ENCODE peak calls at places on chromosomes 12 and 14, in ten cellular contexts. T, P, D, N, U, J, S, B, W and L are unnamed samples. For H3K27me3, the result is how much of the 10 kb centered on the place peaks cover.

GRCh38 chr14:51554953-51555352 is 96.8 kb upstream of the FRMD6 start:
- DNase-seq in T (no peak), P (no peak), D (no peak), N (peak), U (no peak), J (peak), S (no peak), B (no peak), W (no peak), L (no peak)

GRCh38 chr14:76918176-76918750 is 92.1 kb downstream of the LRRC74A start:
- DNase-seq in T (peak), P (peak), D (no peak), N (peak), U (no peak), J (peak), S (peak), B (peak), W (no peak), L (no peak)

GRCh38 chr14:49861581-49861922 is 9.0 kb upstream of the NEMF start:
- DNase-seq in T (peak), P (peak), D (peak), N (peak), U (peak), J (peak), S (peak), B (peak), W (peak), L (peak)

GRCh38 chr12:51910691-51911090 is 3.4 kb downstream of the ACVRL1 start:
- DNase-seq in T (no peak), P (no peak), D (no peak), N (no peak), U (no peak), J (no peak), S (no peak), B (no peak), W (no peak), L (no peak)

GRCh38 chr12:87756111-87756510 is 273.1 kb downstream of the C12orf50 start:
- DNase-seq in T (no peak), P (no peak), D (no peak), N (peak), U (no peak), J (peak), S (no peak), B (no peak), W (no peak), L (no peak)

GRCh38 chr12:106915635-106916026 is 40.1 kb upstream of the TMEM263 start:
- DNase-seq in T (no peak), P (no peak), D (no peak), N (no peak), U (no peak), J (no peak), S (no peak), B (no peak), W (no peak), L (no peak)

GRCh38 chr12:4584281-4584680 is 22.3 kb downstream of the DYRK4 start:
- DNase-seq in T (no peak), P (no peak), D (no peak), N (no peak), U (no peak), J (no peak), S (no peak), B (no peak), W (no peak), L (no peak)

GRCh38 chr12:113683566-113683965 is 211.9 kb upstream of the LHX5 start:
- DNase-seq in T (no peak), P (no peak), D (no peak), N (no peak), U (no peak), J (no peak), S (no peak), B (no peak), W (no peak), L (no peak)

GRCh38 chr14:92546347-92547053 is 32.9 kb downstream of the RIN3 start:
- DNase-seq in T (no peak), P (no peak), D (no peak), N (peak), U (peak), J (peak), S (no peak), B (no peak), W (no peak), L (no peak)

GRCh38 chr12:16523570-16524331 is 82.2 kb downstream of the LMO3 start:
- DNase-seq in T (no peak), P (no peak), D (no peak), N (peak), U (no peak), J (peak), S (no peak), B (no peak), W (no peak), L (no peak)

GRCh38 chr12:111964935-111965334 is 48.0 kb downstream of the TMEM116 start:
- DNase-seq in T (no peak), P (no peak), D (no peak), N (no peak), U (no peak), J (no peak), S (no peak), B (no peak), W (no peak), L (no peak)

GRCh38 chr14:95464103-95464502 is 52.3 kb downstream of the SYNE3 start:
- DNase-seq in T (no peak), P (no peak), D (no peak), N (no peak), U (no peak), J (no peak), S (no peak), B (no peak), W (no peak), L (no peak)

GRCh38 chr12:20798561-20798960 is 11.9 kb upstream of the SLCO1B3 start:
- DNase-seq in T (no peak), P (no peak), D (no peak), N (peak), U (no peak), J (no peak), S (no peak), B (no peak), W (no peak), L (no peak)

GRCh38 chr12:57584050-57584449 is 6.9 kb upstream of the PIP4K2C start:
- DNase-seq in T (no peak), P (no peak), D (no peak), N (no peak), U (no peak), J (no peak), S (no peak), B (no peak), W (no peak), L (no peak)
- H3K27me3 ChIP-seq in T (under half), P (under half), D (under half), N (under half), U (under half), J (under half), S (under half), B (under half), W (under half), L (under half)

GRCh38 chr14:104316121-104316722 is 177.8 kb downstream of the KIF26A start:
- DNase-seq in T (no peak), P (peak), D (no peak), N (no peak), U (peak), J (no peak), S (no peak), B (no peak), W (no peak), L (no peak)
- H3K27me3 ChIP-seq in T (under half), P (under half), D (under half), N (under half), U (under half), J (under half), S (under half), B (under half), W (under half), L (under half)

GRCh38 chr14:36339817-36340216 is 19.4 kb upstream of the MBIP start:
- DNase-seq in T (no peak), P (no peak), D (no peak), N (no peak), U (no peak), J (no peak), S (no peak), B (no peak), W (no peak), L (no peak)

GRCh38 chr14:36346052-36346451 is 25.6 kb upstream of the MBIP start:
- DNase-seq in T (no peak), P (no peak), D (no peak), N (no peak), U (no peak), J (no peak), S (no peak), B (no peak), W (no peak), L (no peak)

GRCh38 chr14:36340276-36340890 is 19.9 kb upstream of the MBIP start:
- DNase-seq in T (no peak), P (no peak), D (no peak), N (no peak), U (no peak), J (no peak), S (no peak), B (no peak), W (no peak), L (no peak)

GRCh38 chr14:36344211-36344610 is 23.8 kb upstream of the MBIP start:
- DNase-seq in T (no peak), P (no peak), D (no peak), N (peak), U (no peak), J (peak), S (no peak), B (no peak), W (no peak), L (no peak)
- H3K27me3 ChIP-seq in T (under half), P (under half), D (under half), N (under half), U (under half), J (under half), S (under half), B (under half), W (under half), L (under half)

DNA sequence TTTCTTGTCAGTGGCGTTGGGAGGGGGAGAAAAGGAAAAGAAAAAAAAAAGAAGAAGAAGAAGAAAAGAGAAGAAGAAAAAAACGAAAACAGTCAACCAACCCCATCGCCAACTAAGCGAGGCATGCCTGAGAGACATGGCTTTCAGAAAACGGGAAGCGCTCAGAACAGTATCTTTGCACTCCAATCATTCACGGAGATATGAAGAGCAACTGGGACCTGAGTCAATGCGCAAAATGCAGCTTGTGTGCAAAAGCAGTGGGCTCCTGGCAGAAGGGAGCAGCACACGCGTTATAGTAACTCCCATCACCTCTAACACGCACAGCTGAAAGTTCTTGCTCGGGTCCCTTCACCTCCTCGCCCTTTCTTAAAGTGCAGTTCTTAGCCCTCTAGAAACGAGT is 1.9 kb downstream of the ASCL1 start:
- DNase-seq in T (no peak), P (no peak), D (no peak), N (no peak), U (no peak), J (no peak), S (no peak), B (no peak), W (no peak), L (no peak)
- H3K27me3 ChIP-seq in T (under half), P (half or more), D (half or more), N (half or more), U (half or more), J (half or more), S (under half), B (half or more), W (under half), L (under half)

GRCh38 chr14:31556191-31556590 is 5.0 kb upstream of the NUBPL start:
- DNase-seq in T (no peak), P (no peak), D (no peak), N (no peak), U (no peak), J (no peak), S (no peak), B (no peak), W (no peak), L (no peak)

GRCh38 chr14:31545328-31545727 is 15.9 kb upstream of the NUBPL start:
- DNase-seq in T (no peak), P (no peak), D (no peak), N (no peak), U (no peak), J (no peak), S (no peak), B (no peak), W (no peak), L (no peak)

GRCh38 chr14:31549817-31550216 is 11.4 kb upstream of the NUBPL start:
- DNase-seq in T (no peak), P (no peak), D (no peak), N (no peak), U (no peak), J (no peak), S (no peak), B (no peak), W (no peak), L (no peak)

DNA sequence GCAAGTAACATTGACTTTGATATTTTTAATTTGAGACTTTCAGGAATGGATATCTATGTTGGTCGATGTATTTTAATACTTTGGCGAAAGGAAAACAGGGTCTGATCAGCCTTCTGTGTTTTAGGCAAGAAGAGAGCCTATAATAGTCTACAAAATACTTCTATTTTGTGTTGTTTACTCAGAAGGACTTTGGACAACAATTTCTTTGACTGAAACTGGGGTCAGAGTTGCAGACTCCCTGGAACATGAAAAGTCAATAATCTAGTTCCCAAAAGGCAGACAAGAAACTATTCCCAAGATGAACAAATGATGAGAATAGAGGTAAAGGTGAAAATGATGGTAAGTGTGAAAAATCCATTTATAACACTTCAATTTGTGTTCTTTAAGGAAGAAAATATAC is 10.6 kb upstream of the NUBPL start:
- DNase-seq in T (no peak), P (no peak), D (no peak), N (no peak), U (no peak), J (no peak), S (no peak), B (no peak), W (no peak), L (no peak)
- H3K27me3 ChIP-seq in T (under half), P (under half), D (under half), N (under half), U (under half), J (under half), S (under half), B (under half), W (under half), L (under half)

DNA sequence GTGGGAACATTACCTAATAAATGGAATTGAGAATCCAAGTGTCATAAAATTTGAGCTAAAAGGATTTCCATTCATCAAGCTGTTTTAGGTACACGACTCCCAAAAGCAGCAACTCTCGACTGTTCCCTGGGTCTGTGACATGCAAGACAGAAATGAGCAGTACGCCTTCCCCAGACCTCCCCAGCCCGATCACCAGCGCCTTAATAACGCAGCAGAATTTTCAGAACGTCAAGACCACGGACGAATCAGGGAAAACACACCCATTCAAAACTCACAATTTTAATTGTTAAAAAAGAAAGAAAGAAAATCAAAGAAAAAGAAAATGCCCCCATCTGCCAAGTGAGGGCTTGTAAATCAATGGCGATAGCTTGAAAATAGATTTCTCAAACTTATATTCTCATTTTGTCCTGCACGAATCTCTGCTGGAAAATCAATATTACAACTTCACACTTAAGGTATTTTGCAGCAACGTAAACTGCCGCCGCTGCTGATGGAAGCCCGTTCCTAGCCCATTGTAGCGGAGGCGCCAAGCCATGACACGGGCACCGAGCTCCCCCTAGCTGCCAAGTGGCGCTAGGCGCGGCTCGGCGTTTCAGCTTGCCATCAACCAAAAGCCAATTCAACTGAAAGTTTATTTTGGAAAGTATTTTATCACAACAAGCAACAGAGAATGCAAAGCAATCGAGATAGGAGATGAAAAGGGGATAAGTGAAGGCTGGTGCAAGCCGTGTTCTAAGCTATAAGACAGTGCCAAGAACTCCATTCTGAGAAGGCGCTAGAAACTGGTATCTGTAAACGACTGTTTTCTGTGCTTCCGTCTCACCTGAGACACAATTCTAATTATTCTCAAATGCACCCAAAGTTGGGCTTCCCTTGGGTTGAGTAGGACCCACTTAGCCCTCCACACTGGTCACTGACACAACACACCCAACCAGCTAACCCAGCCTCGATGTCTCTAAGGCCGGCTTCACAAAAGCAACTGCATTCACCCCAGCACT is 5.5 kb downstream of the BCL11B start:
- DNase-seq in T (peak), P (peak), D (peak), N (peak), U (peak), J (peak), S (peak), B (peak), W (peak), L (peak)
- H3K27me3 ChIP-seq in T (under half), P (under half), D (half or more), N (half or more), U (under half), J (under half), S (under half), B (half or more), W (under half), L (under half)